ENCODE peak calls at places on chromosomes 2 and 18, in nine cellular contexts. One of them, this sample, is unnamed.

GRCh38 chr18:54127759-54128378 is 96.6 kb downstream of the MBD2 start:
- DNase-seq in HFF-Myc: no peak
- DNase-seq in kidney epithelial cell: no peak
- DNase-seq in GM12865: peak
- DNase-seq in testis: peak
- DNase-seq in tibial nerve: no peak
- DNase-seq in fibroblast of the aortic adventitia: peak
- DNase-seq in lower lobe of right lung: no peak
- DNase-seq in AG04450: peak
- DNase-seq in this sample: peak

GRCh38 chr18:61333746-61334490 is 688 bp downstream of the CDH20 start:
- DNase-seq in HFF-Myc: no peak
- DNase-seq in kidney epithelial cell: no peak
- DNase-seq in GM12865: no peak
- DNase-seq in testis: no peak
- DNase-seq in tibial nerve: no peak
- DNase-seq in fibroblast of the aortic adventitia: peak
- DNase-seq in lower lobe of right lung: no peak
- DNase-seq in AG04450: no peak
- DNase-seq in this sample: peak

GRCh38 chr2:168798076-168798887 is 4.2 kb upstream of the NOSTRIN start:
- DNase-seq in HFF-Myc: no peak
- DNase-seq in kidney epithelial cell: no peak
- DNase-seq in GM12865: no peak
- DNase-seq in testis: no peak
- DNase-seq in tibial nerve: no peak
- DNase-seq in fibroblast of the aortic adventitia: no peak
- DNase-seq in lower lobe of right lung: no peak
- DNase-seq in AG04450: no peak
- DNase-seq in this sample: peak

GRCh38 chr18:49813321-49814146 is at the start of gene ACAA2:
- DNase-seq in HFF-Myc: peak
- DNase-seq in kidney epithelial cell: no peak
- DNase-seq in GM12865: peak
- DNase-seq in testis: peak
- DNase-seq in tibial nerve: peak
- DNase-seq in fibroblast of the aortic adventitia: peak
- DNase-seq in lower lobe of right lung: peak
- DNase-seq in AG04450: peak
- DNase-seq in this sample: peak

GRCh38 chr2:202718614-202719013 is 83.8 kb downstream of the FAM117B start:
- DNase-seq in HFF-Myc: peak
- DNase-seq in kidney epithelial cell: no peak
- DNase-seq in GM12865: no peak
- DNase-seq in testis: no peak
- DNase-seq in tibial nerve: no peak
- DNase-seq in fibroblast of the aortic adventitia: peak
- DNase-seq in lower lobe of right lung: no peak
- DNase-seq in AG04450: peak
- DNase-seq in this sample: peak

GRCh38 chr2:48173141-48173540 is 266.8 kb upstream of the FBXO11 start:
- DNase-seq in HFF-Myc: no peak
- DNase-seq in kidney epithelial cell: no peak
- DNase-seq in GM12865: no peak
- DNase-seq in testis: no peak
- DNase-seq in tibial nerve: no peak
- DNase-seq in fibroblast of the aortic adventitia: no peak
- DNase-seq in lower lobe of right lung: no peak
- DNase-seq in AG04450: no peak
- DNase-seq in this sample: no peak

GRCh38 chr2:150465703-150466569 is 21.5 kb downstream of the RND3 start:
- DNase-seq in HFF-Myc: no peak
- DNase-seq in kidney epithelial cell: no peak
- DNase-seq in GM12865: no peak
- DNase-seq in testis: no peak
- DNase-seq in tibial nerve: no peak
- DNase-seq in fibroblast of the aortic adventitia: peak
- DNase-seq in lower lobe of right lung: no peak
- DNase-seq in AG04450: no peak
- DNase-seq in this sample: no peak

GRCh38 chr2:136171223-136171622 is 53.3 kb upstream of the CXCR4 start:
- DNase-seq in HFF-Myc: no peak
- DNase-seq in kidney epithelial cell: no peak
- DNase-seq in GM12865: peak
- DNase-seq in testis: no peak
- DNase-seq in tibial nerve: no peak
- DNase-seq in fibroblast of the aortic adventitia: no peak
- DNase-seq in lower lobe of right lung: no peak
- DNase-seq in AG04450: no peak
- DNase-seq in this sample: no peak

GRCh38 chr18:69401475-69402218 is 959 bp downstream of the DOK6 start:
- DNase-seq in HFF-Myc: no peak
- DNase-seq in kidney epithelial cell: no peak
- DNase-seq in GM12865: no peak
- DNase-seq in testis: peak
- DNase-seq in tibial nerve: no peak
- DNase-seq in fibroblast of the aortic adventitia: peak
- DNase-seq in lower lobe of right lung: no peak
- DNase-seq in AG04450: no peak
- DNase-seq in this sample: peak

GRCh38 chr2:176552456-176553135 is 283.4 kb downstream of the MTX2 start:
- DNase-seq in HFF-Myc: no peak
- DNase-seq in kidney epithelial cell: peak
- DNase-seq in GM12865: no peak
- DNase-seq in testis: no peak
- DNase-seq in tibial nerve: no peak
- DNase-seq in fibroblast of the aortic adventitia: peak
- DNase-seq in lower lobe of right lung: no peak
- DNase-seq in AG04450: no peak
- DNase-seq in this sample: peak

GRCh38 chr2:178109813-178110212 is 2.4 kb upstream of the RBM45 start:
- DNase-seq in HFF-Myc: peak
- DNase-seq in kidney epithelial cell: no peak
- DNase-seq in GM12865: peak
- DNase-seq in testis: no peak
- DNase-seq in tibial nerve: no peak
- DNase-seq in fibroblast of the aortic adventitia: peak
- DNase-seq in lower lobe of right lung: no peak
- DNase-seq in AG04450: no peak
- DNase-seq in this sample: peak

GRCh38 chr2:231957913-231958763 is 3.4 kb upstream of the DIS3L2 start:
- DNase-seq in HFF-Myc: no peak
- DNase-seq in kidney epithelial cell: no peak
- DNase-seq in GM12865: no peak
- DNase-seq in testis: no peak
- DNase-seq in tibial nerve: no peak
- DNase-seq in fibroblast of the aortic adventitia: no peak
- DNase-seq in lower lobe of right lung: no peak
- DNase-seq in AG04450: no peak
- DNase-seq in this sample: no peak

GRCh38 chr2:29844713-29845320 is 76.6 kb downstream of the ALK start:
- DNase-seq in HFF-Myc: no peak
- DNase-seq in kidney epithelial cell: no peak
- DNase-seq in GM12865: no peak
- DNase-seq in testis: no peak
- DNase-seq in tibial nerve: no peak
- DNase-seq in fibroblast of the aortic adventitia: peak
- DNase-seq in lower lobe of right lung: no peak
- DNase-seq in AG04450: no peak
- DNase-seq in this sample: peak

GRCh38 chr2:71327916-71328315 is 3.7 kb upstream of the ZNF638 start:
- DNase-seq in HFF-Myc: no peak
- DNase-seq in kidney epithelial cell: no peak
- DNase-seq in GM12865: no peak
- DNase-seq in testis: no peak
- DNase-seq in tibial nerve: no peak
- DNase-seq in fibroblast of the aortic adventitia: no peak
- DNase-seq in lower lobe of right lung: no peak
- DNase-seq in AG04450: no peak
- DNase-seq in this sample: no peak

GRCh38 chr18:4125246-4125938 is 329.7 kb downstream of the DLGAP1 start:
- DNase-seq in HFF-Myc: no peak
- DNase-seq in kidney epithelial cell: no peak
- DNase-seq in GM12865: no peak
- DNase-seq in testis: no peak
- DNase-seq in tibial nerve: no peak
- DNase-seq in fibroblast of the aortic adventitia: peak
- DNase-seq in lower lobe of right lung: no peak
- DNase-seq in AG04450: no peak
- DNase-seq in this sample: peak

GRCh38 chr18:68467966-68468365 is 246.9 kb downstream of the TMX3 start:
- DNase-seq in HFF-Myc: no peak
- DNase-seq in kidney epithelial cell: no peak
- DNase-seq in GM12865: peak
- DNase-seq in testis: no peak
- DNase-seq in tibial nerve: no peak
- DNase-seq in fibroblast of the aortic adventitia: no peak
- DNase-seq in lower lobe of right lung: no peak
- DNase-seq in AG04450: no peak
- DNase-seq in this sample: no peak

GRCh38 chr2:57881998-57882884 is 164.4 kb upstream of the VRK2 start:
- DNase-seq in HFF-Myc: peak
- DNase-seq in kidney epithelial cell: peak
- DNase-seq in GM12865: no peak
- DNase-seq in testis: no peak
- DNase-seq in tibial nerve: no peak
- DNase-seq in fibroblast of the aortic adventitia: peak
- DNase-seq in lower lobe of right lung: no peak
- DNase-seq in AG04450: no peak
- DNase-seq in this sample: peak

GRCh38 chr2:146642066-146642465 is 1202.8 kb upstream of the ACVR2A start:
- DNase-seq in HFF-Myc: no peak
- DNase-seq in kidney epithelial cell: no peak
- DNase-seq in GM12865: no peak
- DNase-seq in testis: no peak
- DNase-seq in tibial nerve: no peak
- DNase-seq in fibroblast of the aortic adventitia: no peak
- DNase-seq in lower lobe of right lung: no peak
- DNase-seq in AG04450: no peak
- DNase-seq in this sample: no peak

GRCh38 chr2:99403524-99403923 is 66.3 kb downstream of the EIF5B start:
- DNase-seq in HFF-Myc: no peak
- DNase-seq in kidney epithelial cell: no peak
- DNase-seq in GM12865: no peak
- DNase-seq in testis: no peak
- DNase-seq in tibial nerve: no peak
- DNase-seq in fibroblast of the aortic adventitia: no peak
- DNase-seq in lower lobe of right lung: no peak
- DNase-seq in AG04450: no peak
- DNase-seq in this sample: peak

GRCh38 chr2:181411105-181411849 is 45.9 kb upstream of the ITGA4 start:
- DNase-seq in HFF-Myc: no peak
- DNase-seq in kidney epithelial cell: no peak
- DNase-seq in GM12865: peak
- DNase-seq in testis: no peak
- DNase-seq in tibial nerve: no peak
- DNase-seq in fibroblast of the aortic adventitia: no peak
- DNase-seq in lower lobe of right lung: no peak
- DNase-seq in AG04450: no peak
- DNase-seq in this sample: peak

GRCh38 chr2:212249451-212249850 is 289.2 kb downstream of the ERBB4 start:
- DNase-seq in HFF-Myc: no peak
- DNase-seq in kidney epithelial cell: no peak
- DNase-seq in GM12865: no peak
- DNase-seq in testis: no peak
- DNase-seq in tibial nerve: no peak
- DNase-seq in fibroblast of the aortic adventitia: peak
- DNase-seq in lower lobe of right lung: no peak
- DNase-seq in AG04450: no peak
- DNase-seq in this sample: peak
- TF ChIP-seq CTCF in HFF-Myc: no peak
- TF ChIP-seq CTCF in kidney epithelial cell: peak
- TF ChIP-seq CTCF in GM12865: no peak
- TF ChIP-seq CTCF in testis: no peak
- TF ChIP-seq CTCF in tibial nerve: no peak
- TF ChIP-seq CTCF in fibroblast of the aortic adventitia: peak
- TF ChIP-seq CTCF in lower lobe of right lung: no peak
- TF ChIP-seq CTCF in AG04450: peak
- TF ChIP-seq CTCF in this sample: peak

DNA sequence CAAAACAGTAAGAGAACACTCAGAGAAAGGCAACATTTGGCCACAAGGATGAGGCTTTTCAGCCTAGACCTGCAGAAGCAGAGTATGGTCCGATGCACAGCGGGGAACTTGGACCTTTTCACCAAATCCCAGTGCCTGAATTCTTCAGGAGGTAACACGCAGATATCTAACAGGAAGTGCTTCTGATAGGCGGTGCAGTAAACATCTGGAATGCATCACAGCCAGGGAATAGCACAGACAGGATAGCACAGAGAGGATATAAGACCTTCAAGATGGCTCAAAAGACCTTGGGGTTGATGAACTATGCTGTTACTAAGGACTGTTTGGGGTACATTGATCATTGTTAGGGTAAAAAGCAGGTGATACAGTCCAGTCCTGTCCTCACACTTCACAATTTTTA is 1.7 kb downstream of the TMEM127 start:
- DNase-seq in HFF-Myc: no peak
- DNase-seq in kidney epithelial cell: no peak
- DNase-seq in GM12865: no peak
- DNase-seq in testis: no peak
- DNase-seq in tibial nerve: no peak
- DNase-seq in fibroblast of the aortic adventitia: peak
- DNase-seq in lower lobe of right lung: no peak
- DNase-seq in AG04450: no peak
- DNase-seq in this sample: no peak
- H3K4me3 ChIP-seq in HFF-Myc: peak
- H3K4me3 ChIP-seq in kidney epithelial cell: peak
- H3K4me3 ChIP-seq in GM12865: peak
- H3K4me3 ChIP-seq in testis: no peak
- H3K4me3 ChIP-seq in tibial nerve: no peak
- H3K4me3 ChIP-seq in fibroblast of the aortic adventitia: peak
- H3K4me3 ChIP-seq in lower lobe of right lung: peak
- H3K4me3 ChIP-seq in AG04450: peak
- H3K4me3 ChIP-seq in this sample: peak

DNA sequence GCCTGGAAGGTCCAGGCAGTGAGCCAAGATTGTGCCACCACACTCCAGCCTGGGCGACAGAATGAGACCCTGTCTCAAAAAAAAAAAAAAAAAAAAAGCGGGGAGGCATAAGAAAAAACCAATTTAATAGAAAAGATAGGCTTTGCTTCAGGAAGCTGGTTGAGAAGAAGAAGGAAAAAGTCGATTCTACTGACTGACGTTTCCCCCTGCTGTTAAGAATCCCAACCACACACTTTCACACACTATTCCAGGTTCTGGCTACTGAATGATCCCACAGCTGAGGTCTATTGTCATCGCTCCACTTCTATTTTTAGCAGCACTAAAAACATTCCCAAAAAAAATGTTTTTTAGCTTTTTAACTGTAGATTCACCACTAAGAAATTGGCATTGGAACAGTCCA is 6.7 kb upstream of the CHCHD5 start:
- DNase-seq in HFF-Myc: no peak
- DNase-seq in kidney epithelial cell: no peak
- DNase-seq in GM12865: no peak
- DNase-seq in testis: no peak
- DNase-seq in tibial nerve: no peak
- DNase-seq in fibroblast of the aortic adventitia: peak
- DNase-seq in lower lobe of right lung: no peak
- DNase-seq in AG04450: no peak
- DNase-seq in this sample: peak
- TF ChIP-seq CTCF in HFF-Myc: peak
- TF ChIP-seq CTCF in kidney epithelial cell: peak
- TF ChIP-seq CTCF in GM12865: no peak
- TF ChIP-seq CTCF in testis: no peak
- TF ChIP-seq CTCF in tibial nerve: no peak
- TF ChIP-seq CTCF in fibroblast of the aortic adventitia: peak
- TF ChIP-seq CTCF in lower lobe of right lung: no peak
- TF ChIP-seq CTCF in AG04450: peak
- TF ChIP-seq CTCF in this sample: peak

GRCh38 chr2:217987391-217987790 is 15.4 kb downstream of the TNS1 start:
- DNase-seq in HFF-Myc: no peak
- DNase-seq in kidney epithelial cell: no peak
- DNase-seq in GM12865: no peak
- DNase-seq in testis: no peak
- DNase-seq in tibial nerve: no peak
- DNase-seq in fibroblast of the aortic adventitia: no peak
- DNase-seq in lower lobe of right lung: no peak
- DNase-seq in AG04450: no peak
- DNase-seq in this sample: no peak
- H3K4me3 ChIP-seq in HFF-Myc: no peak
- H3K4me3 ChIP-seq in kidney epithelial cell: no peak
- H3K4me3 ChIP-seq in GM12865: no peak
- H3K4me3 ChIP-seq in testis: no peak
- H3K4me3 ChIP-seq in tibial nerve: no peak
- H3K4me3 ChIP-seq in fibroblast of the aortic adventitia: no peak
- H3K4me3 ChIP-seq in lower lobe of right lung: no peak
- H3K4me3 ChIP-seq in AG04450: no peak
- H3K4me3 ChIP-seq in this sample: no peak